ENCODE peak calls at places on chromosomes 2 and 18, in four cellular contexts. F, L, A and P are unnamed samples.

GRCh38 chr18:49020621-49021021 is 69.9 kb upstream of the SMAD7 start:
- DNase-seq in F (no peak), L (no peak), A (no peak), P (no peak)

GRCh38 chr2:85705680-85706039 is 11.5 kb downstream of the GNLY start:
- DNase-seq in F (no peak), L (no peak), A (peak; percentile 65), P (peak; percentile 74)

GRCh38 chr18:78736015-78736690 is 243.5 kb upstream of the SALL3 start:
- DNase-seq in F (no peak), L (no peak), A (no peak), P (no peak)

GRCh38 chr2:76953733-76954347 is 568.3 kb downstream of the LRRTM4 start:
- DNase-seq in F (peak; percentile 5), L (peak; percentile 17), A (peak; percentile 68), P (peak; percentile 56)

GRCh38 chr2:37809525-37809924 is 115.6 kb upstream of the RMDN2 start:
- DNase-seq in F (no peak), L (no peak), A (no peak), P (peak; percentile 37)

GRCh38 chr2:73937103-73937885 is 10.6 kb downstream of the DGUOK start:
- DNase-seq in F (no peak), L (no peak), A (no peak), P (no peak)

GRCh38 chr2:233124449-233125080 is 64.4 kb downstream of the INPP5D start:
- DNase-seq in F (no peak), L (peak; percentile 46), A (no peak), P (no peak)

GRCh38 chr2:219451626-219452360 is 17.1 kb downstream of the SPEG start:
- DNase-seq in F (no peak), L (no peak), A (no peak), P (no peak)

GRCh38 chr2:223513771-223514455 is 88.2 kb downstream of the SCG2 start:
- DNase-seq in F (no peak), L (no peak), A (no peak), P (no peak)

GRCh38 chr2:181466661-181467576 is 9.7 kb downstream of the ITGA4 start:
- DNase-seq in F (peak; percentile 35), L (no peak), A (peak; percentile 32), P (no peak)

GRCh38 chr2:19124135-19124534 is 234.3 kb downstream of the OSR1 start:
- DNase-seq in F (no peak), L (no peak), A (no peak), P (no peak)

GRCh38 chr2:67600472-67600871 is 203.3 kb downstream of the ETAA1 start:
- DNase-seq in F (peak; percentile 8), L (no peak), A (no peak), P (peak; percentile 35)

GRCh38 chr2:111119847-111120252 is 864 bp upstream of the BCL2L11 start:
- DNase-seq in F (no peak), L (no peak), A (no peak), P (no peak)

GRCh38 chr2:233455491-233455890 is 101.2 kb downstream of the DGKD start:
- DNase-seq in F (no peak), L (no peak), A (no peak), P (no peak)

GRCh38 chr2:158034198-158034831 is 67.4 kb upstream of the UPP2 start:
- DNase-seq in F (peak; percentile 24), L (no peak), A (peak; percentile 74), P (peak; percentile 26)

GRCh38 chr2:68912732-68913131 is 40.0 kb downstream of the GKN2 start:
- DNase-seq in F (no peak), L (no peak), A (no peak), P (no peak)

GRCh38 chr2:12728221-12728777 is 11.6 kb downstream of the TRIB2 start:
- DNase-seq in F (no peak), L (peak; percentile 93), A (no peak), P (no peak)

GRCh38 chr2:231568098-231568784 is 24.4 kb upstream of the TEX44 start:
- DNase-seq in F (no peak), L (no peak), A (no peak), P (no peak)

GRCh38 chr2:231567159-231567558 is 25.5 kb upstream of the TEX44 start:
- DNase-seq in F (no peak), L (no peak), A (no peak), P (no peak)

GRCh38 chr2:231570903-231571302 is 21.8 kb upstream of the TEX44 start:
- DNase-seq in F (no peak), L (no peak), A (no peak), P (no peak)

GRCh38 chr2:231565915-231566594 is 26.6 kb upstream of the TEX44 start:
- DNase-seq in F (no peak), L (no peak), A (no peak), P (peak; percentile 40)

DNA sequence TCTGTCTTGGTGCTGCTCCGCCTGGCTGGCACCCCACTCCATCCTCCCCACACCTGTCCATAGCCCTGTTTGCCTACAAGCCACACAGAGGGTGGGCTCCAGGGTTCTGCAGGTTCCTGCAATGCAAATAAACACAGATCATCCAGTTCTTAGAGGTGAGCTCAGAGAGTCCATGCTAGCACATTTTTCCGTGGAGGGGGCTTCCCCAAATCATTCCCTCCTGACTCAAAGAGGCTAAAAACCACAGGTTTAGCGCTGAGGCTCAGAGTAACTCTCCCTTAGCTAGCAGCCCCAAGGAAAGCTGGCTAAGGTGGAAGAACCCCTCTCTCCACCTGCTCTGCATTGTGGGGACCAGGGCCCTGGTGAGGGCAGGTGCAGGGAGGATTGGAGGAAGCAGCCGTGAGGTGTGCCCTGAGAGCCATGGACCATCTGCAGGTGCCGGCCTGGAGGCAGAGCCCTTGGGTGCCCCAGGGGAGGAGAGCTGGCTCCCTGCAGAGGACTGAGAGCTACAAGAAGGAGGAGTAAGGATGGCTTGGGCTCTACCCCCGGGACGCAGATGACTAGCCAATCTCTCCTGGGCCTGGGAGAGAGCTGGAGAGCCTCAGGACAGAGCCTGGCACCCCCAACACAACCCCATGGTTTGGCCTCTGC is 23.8 kb upstream of the TEX44 start:
- DNase-seq in F (no peak), L (no peak), A (no peak), P (no peak)
- TF ChIP-seq MYC in F (no peak), L (no peak), A (no peak), P (no peak)

GRCh38 chr18:56560992-56561391 is 77.4 kb downstream of the TXNL1 start:
- DNase-seq in F (no peak), L (no peak), A (no peak), P (no peak)

GRCh38 chr18:56565596-56566355 is 72.6 kb downstream of the TXNL1 start:
- DNase-seq in F (no peak), L (no peak), A (peak; percentile 47), P (no peak)

GRCh38 chr18:56565059-56565458 is 73.3 kb downstream of the TXNL1 start:
- DNase-seq in F (no peak), L (no peak), A (no peak), P (no peak)

GRCh38 chr18:56562479-56562878 is 75.9 kb downstream of the TXNL1 start:
- DNase-seq in F (no peak), L (no peak), A (no peak), P (no peak)

GRCh38 chr18:56563568-56563967 is 74.8 kb downstream of the TXNL1 start:
- DNase-seq in F (peak; percentile 41), L (no peak), A (peak; percentile 51), P (no peak)
- TF ChIP-seq HDAC2 in F (no peak), L (no peak), A (no peak), P (no peak)

GRCh38 chr2:44268259-44268649 is 7.0 kb upstream of the SLC3A1 start:
- DNase-seq in F (no peak), L (no peak), A (no peak), P (peak; percentile 68)
- TF ChIP-seq MYC in F (no peak), L (no peak), A (no peak), P (no peak)

GRCh38 chr2:7685342-7686015 is 768.3 kb downstream of the RNF144A start:
- DNase-seq in F (no peak), L (no peak), A (no peak), P (peak; percentile 35)
- TF ChIP-seq HDAC2 in F (no peak), L (no peak), A (no peak), P (no peak)

DNA sequence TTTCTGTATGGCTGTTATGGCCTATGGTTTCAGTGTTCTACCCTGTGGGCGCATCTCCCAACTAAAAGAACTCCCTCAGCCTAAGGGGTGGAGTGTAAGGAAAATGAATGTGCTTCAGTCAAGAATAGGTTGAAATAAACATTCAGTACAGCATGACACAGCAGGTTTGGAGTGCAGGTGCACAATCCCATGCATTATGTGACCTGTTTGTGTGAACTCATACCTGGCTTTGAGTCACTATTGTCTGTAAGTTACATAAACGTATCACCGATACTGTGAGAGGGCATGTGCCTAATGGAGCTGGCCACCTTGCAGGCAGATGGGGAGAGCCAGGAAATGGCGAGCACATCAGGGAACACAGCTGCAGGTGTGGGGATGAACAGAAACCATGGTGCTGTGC is 216.0 kb downstream of the DSEL start:
- DNase-seq in F (no peak), L (no peak), A (no peak), P (peak; percentile 9)
- TF ChIP-seq MYC in F (no peak), L (no peak), A (no peak), P (no peak)

DNA sequence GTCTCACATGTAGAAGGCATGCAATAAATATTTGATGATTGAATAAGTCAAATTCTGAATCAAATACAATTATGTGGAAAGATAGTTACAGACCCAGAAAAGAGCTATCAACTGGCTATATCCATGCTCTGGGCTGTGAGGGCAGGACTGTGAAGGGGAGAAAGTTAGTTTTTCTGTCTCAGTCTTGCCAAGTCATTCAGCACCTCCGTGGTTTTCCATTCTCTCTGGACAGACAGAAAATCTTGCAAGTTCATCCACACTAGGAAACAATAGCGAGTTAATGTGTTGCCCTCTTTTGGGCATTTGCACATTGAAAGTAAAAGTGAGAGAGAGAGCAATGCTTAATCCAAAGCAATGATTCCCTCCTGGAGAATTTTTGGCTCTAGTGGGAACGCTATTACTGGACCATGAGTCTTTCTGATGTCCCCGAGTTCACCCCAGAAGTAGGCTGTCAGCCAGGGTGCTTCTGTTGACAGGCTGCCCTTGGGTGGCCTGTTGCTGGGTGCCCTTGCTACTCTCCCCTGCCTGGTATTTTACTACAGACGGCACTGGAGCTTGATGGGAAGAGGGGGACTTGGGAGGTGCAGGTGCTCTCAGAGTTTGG is 238.3 kb downstream of the LOXHD1 start:
- DNase-seq in F (no peak), L (no peak), A (no peak), P (no peak)
- TF ChIP-seq HDAC2 in F (no peak), L (no peak), A (no peak), P (no peak)

GRCh38 chr2:100173907-100174525 is 31.6 kb upstream of the AFF3 start:
- DNase-seq in F (no peak), L (no peak), A (no peak), P (no peak)
- TF ChIP-seq MYC in F (no peak), L (no peak), A (no peak), P (no peak)